ENCODE peak calls at places on chromosome 22, in six cellular contexts. R is AG10803, Z is psoas muscle, N is aorta, A is AG04449, U is right cardiac atrium. C is an unnamed sample.

GRCh38 chr22:44567846-44568493 is 69.9 kb upstream of the RTL6 start:
- DNase-seq in R (peak; percentile 45), Z (peak; percentile 34), N (peak; percentile 65), A (no peak), U (peak; percentile 68), C (peak; percentile 51)

GRCh38 chr22:43155789-43156188 is 4.4 kb downstream of the TSPO start:
- DNase-seq in R (peak; percentile 20), Z (no peak), N (no peak), A (no peak), U (no peak), C (no peak)

GRCh38 chr22:25404923-25405853 is 159.3 kb upstream of the GRK3 start:
- DNase-seq in R (peak; percentile 71), Z (peak; percentile 84), N (peak; percentile 89), A (no peak), U (peak; percentile 94), C (peak; percentile 90)

GRCh38 chr22:32044913-32045312 is 1.9 kb downstream of the SLC5A1 start:
- DNase-seq in R (peak; percentile 2), Z (no peak), N (no peak), A (no peak), U (no peak), C (peak; percentile 90)

GRCh38 chr22:48943567-48944432 is 883.9 kb downstream of the BRD1 start:
- DNase-seq in R (peak; percentile 1), Z (no peak), N (no peak), A (no peak), U (no peak), C (no peak)

GRCh38 chr22:21951931-21952465 is 650 bp downstream of the PPM1F start:
- DNase-seq in R (peak; percentile 49), Z (peak; percentile 48), N (peak; percentile 75), A (no peak), U (peak; percentile 78), C (peak; percentile 63)

GRCh38 chr22:45006873-45007246 is 2.9 kb downstream of the PHF21B start:
- DNase-seq in R (no peak), Z (peak; percentile 34), N (no peak), A (no peak), U (peak; percentile 84), C (no peak)

GRCh38 chr22:41193829-41194228 is 11.3 kb upstream of the L3MBTL2 start:
- DNase-seq in R (no peak), Z (no peak), N (no peak), A (no peak), U (no peak), C (no peak)

GRCh38 chr22:21818487-21819182 is 48.8 kb downstream of the MAPK1 start:
- DNase-seq in R (no peak), Z (no peak), N (no peak), A (no peak), U (no peak), C (no peak)

GRCh38 chr22:24188705-24189248 is 7.5 kb downstream of the SUSD2 start:
- DNase-seq in R (no peak), Z (no peak), N (no peak), A (no peak), U (no peak), C (peak; percentile 27)

GRCh38 chr22:41908409-41909289 is 6.2 kb downstream of the SHISA8 start:
- DNase-seq in R (no peak), Z (no peak), N (no peak), A (no peak), U (peak; percentile 67), C (no peak)

GRCh38 chr22:50201191-50202129 is 649 bp downstream of the SELENOO start:
- DNase-seq in R (peak; percentile 17), Z (no peak), N (no peak), A (no peak), U (peak; percentile 76), C (no peak)

GRCh38 chr22:50341977-50342650 is 1.0 kb upstream of the PPP6R2 start:
- DNase-seq in R (peak; percentile 76), Z (peak; percentile 89), N (peak; percentile 93), A (no peak), U (peak; percentile 96), C (peak; percentile 94)

GRCh38 chr22:25406510-25407210 is 157.8 kb upstream of the GRK3 start:
- DNase-seq in R (no peak), Z (no peak), N (peak; percentile 79), A (no peak), U (peak; percentile 79), C (no peak)

GRCh38 chr22:44620129-44620840 is 81.7 kb upstream of the PRR5 start:
- DNase-seq in R (peak; percentile 62), Z (peak; percentile 60), N (peak; percentile 78), A (no peak), U (peak; percentile 91), C (peak; percentile 69)

GRCh38 chr22:22164541-22165272 is 79.9 kb upstream of the VPREB1 start:
- DNase-seq in R (no peak), Z (no peak), N (no peak), A (no peak), U (no peak), C (no peak)

GRCh38 chr22:27114186-27114585 is 456.8 kb downstream of the MIAT start:
- DNase-seq in R (no peak), Z (no peak), N (no peak), A (no peak), U (no peak), C (no peak)

GRCh38 chr22:46068176-46068907 is 82.0 kb upstream of the PPARA start:
- DNase-seq in R (no peak), Z (no peak), N (no peak), A (no peak), U (no peak), C (no peak)
- H3K4me3 ChIP-seq in R (peak overlapping the region; percentile 74), Z (peak overlapping the region; percentile 88), N (no peak overlapping the region), A (no peak overlapping the region), U (peak overlapping the region; percentile 92), C (no peak overlapping the region)

GRCh38 chr22:47553436-47553835 is 791.0 kb downstream of the TBC1D22A start:
- DNase-seq in R (no peak), Z (no peak), N (no peak), A (no peak), U (no peak), C (no peak)
- H3K4me3 ChIP-seq in R (no peak overlapping the region), Z (no peak overlapping the region), N (no peak overlapping the region), A (no peak overlapping the region), U (no peak overlapping the region), C (no peak overlapping the region)

GRCh38 chr22:30275625-30276024 is 9.0 kb upstream of the OSM start:
- DNase-seq in R (no peak), Z (no peak), N (no peak), A (no peak), U (no peak), C (no peak)
- H3K4me3 ChIP-seq in R (no peak overlapping the region), Z (no peak overlapping the region), N (no peak overlapping the region), A (no peak overlapping the region), U (no peak overlapping the region), C (no peak overlapping the region)

DNA sequence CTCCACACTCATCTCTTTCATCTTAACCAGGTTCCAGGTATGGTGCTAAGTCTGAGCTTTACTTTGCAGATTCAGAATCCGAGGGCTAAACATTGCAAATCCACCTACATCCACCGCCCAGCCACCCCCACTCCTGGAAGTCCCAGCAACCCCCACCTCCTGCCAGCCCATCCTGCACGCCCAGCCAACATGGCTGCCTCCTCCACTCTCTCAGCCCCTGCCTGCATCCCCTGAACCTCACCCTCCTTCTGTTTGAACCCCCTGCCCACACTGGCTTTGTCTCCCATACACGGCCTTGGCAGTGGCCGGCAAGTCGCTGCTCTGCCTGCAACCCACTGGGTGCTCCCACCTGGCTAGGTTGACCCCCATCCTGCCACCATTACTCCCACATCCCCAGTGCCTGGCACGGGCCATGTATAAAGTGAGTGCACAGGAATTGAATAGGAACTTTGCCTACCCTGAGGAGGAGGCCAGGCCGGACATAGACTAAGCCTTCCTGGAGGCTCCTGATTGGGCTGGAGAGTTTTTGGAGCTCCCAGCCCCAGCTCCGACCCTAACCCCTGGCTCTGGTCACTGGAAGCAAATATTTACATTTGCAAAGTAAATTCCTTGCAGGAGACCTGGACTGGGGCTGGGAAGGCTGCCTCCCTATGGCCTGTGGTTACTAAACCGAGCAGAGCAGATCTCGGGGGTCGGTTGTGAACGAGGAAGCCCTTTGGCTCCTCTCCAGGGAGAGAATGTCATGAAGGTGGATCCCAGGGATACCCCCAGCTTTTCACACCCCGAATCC is 14.4 kb downstream of the EMID1 start:
- DNase-seq in R (no peak), Z (no peak), N (peak; percentile 36), A (no peak), U (no peak), C (no peak)
- H3K4me3 ChIP-seq in R (no peak overlapping the region), Z (no peak overlapping the region), N (no peak overlapping the region), A (no peak overlapping the region), U (no peak overlapping the region), C (no peak overlapping the region)

DNA sequence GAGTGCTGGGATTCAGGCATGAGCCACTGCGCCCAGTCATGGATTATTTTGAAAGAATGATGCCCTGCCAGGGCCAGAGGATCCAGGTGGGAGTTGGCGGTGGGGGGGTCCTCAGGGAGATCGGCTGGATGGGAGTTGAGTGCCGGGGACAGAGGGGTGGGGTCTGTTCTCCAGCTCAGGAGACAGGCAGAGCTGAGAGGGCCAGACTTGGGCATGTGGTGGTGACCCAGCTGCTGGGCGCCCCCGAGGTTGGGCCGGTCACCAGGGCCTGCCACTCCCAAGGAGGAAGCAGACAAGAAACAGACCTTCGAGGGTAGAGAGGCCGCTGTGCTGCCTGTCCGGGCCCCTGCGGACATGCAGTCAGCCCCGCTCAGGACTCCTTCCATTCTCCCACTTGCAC is 11.8 kb upstream of the PRODH start:
- DNase-seq in R (no peak), Z (no peak), N (peak; percentile 24), A (no peak), U (peak; percentile 21), C (peak; percentile 33)
- H3K4me3 ChIP-seq in R (no peak overlapping the region), Z (no peak overlapping the region), N (no peak overlapping the region), A (no peak overlapping the region), U (no peak overlapping the region), C (no peak overlapping the region)

GRCh38 chr22:38080847-38081635 is 2.9 kb downstream of the SLC16A8 start:
- DNase-seq in R (peak; percentile 21), Z (no peak), N (peak; percentile 67), A (no peak), U (peak; percentile 85), C (peak; percentile 53)
- H3K4me3 ChIP-seq in R (peak overlapping the region; percentile 33), Z (peak overlapping the region; percentile 59), N (peak overlapping the region; percentile 1), A (peak overlapping the region; percentile 48), U (peak overlapping the region; percentile 13), C (no peak overlapping the region)

GRCh38 chr22:37608477-37609239 is at the start of gene GGA1:
- DNase-seq in R (peak; percentile 96), Z (peak; percentile 96), N (peak; percentile 98), A (peak; percentile 83), U (peak; percentile 98), C (peak; percentile 96)

GRCh38 chr22:37607010-37607911 is 1.4 kb upstream of the GGA1 start:
- DNase-seq in R (peak; percentile 33), Z (peak; percentile 73), N (peak; percentile 84), A (no peak), U (peak; percentile 90), C (peak; percentile 95)

GRCh38 chr22:37610480-37611148 is 2.0 kb downstream of the GGA1 start:
- DNase-seq in R (no peak), Z (no peak), N (peak; percentile 82), A (no peak), U (peak; percentile 61), C (peak; percentile 81)

GRCh38 chr22:37609240-37610152 is 862 bp downstream of the GGA1 start:
- DNase-seq in R (no peak), Z (no peak), N (no peak), A (no peak), U (peak; percentile 62), C (peak; percentile 49)

GRCh38 chr22:37607912-37608476 is 640 bp upstream of the GGA1 start:
- DNase-seq in R (no peak), Z (no peak), N (no peak), A (no peak), U (no peak), C (peak; percentile 49)
- H3K4me3 ChIP-seq in R (peak overlapping the region; percentile 73), Z (peak overlapping the region; percentile 99), N (peak overlapping the region; percentile 72), A (peak overlapping the region; percentile 86), U (peak overlapping the region; percentile 90), C (peak overlapping the region; percentile 48)